ENCODE peak calls at places on chromosome 2, in nine cellular contexts. A is NT2/D1; S is psoas muscle; B is Caki2; N is activated effector memory CD4-positive, alpha-beta T cell treated with Interleukin-2 at 50 U/mL for 16 hours; J is coronary artery; V is stimulated activated CD4-positive, alpha-beta T cell treated with anti-CD3 and anti-CD28 coated beads, Interleukin-2, amount 100 ng/mL, for 48 hours; Z is suprapubic skin; I is NCI-H524. T is an unnamed sample.

GRCh38 chr2:171550613-171551012 is 28.3 kb downstream of the CYBRD1 start:
- DNase-seq in Z (no peak), J (no peak), A (no peak), N (no peak), I (no peak), V (no peak), S (no peak), B (no peak), T (no peak)

GRCh38 chr2:189261431-189261841 is 81.9 kb upstream of the COL5A2 start:
- DNase-seq in Z (no peak), N (no peak), S (no peak), V (no peak), I (no peak), B (no peak), A (no peak), J (no peak), T (no peak)

GRCh38 chr2:30664761-30665358 is 142.4 kb downstream of the CAPN13 start:
- DNase-seq in A (peak; percentile 38), N (no peak), S (no peak), V (no peak), B (peak; percentile 73), I (no peak), Z (no peak), J (no peak), T (peak; percentile 90)

GRCh38 chr2:30527859-30528258 is 80.8 kb downstream of the LCLAT1 start:
- DNase-seq in S (no peak), N (no peak), I (no peak), A (no peak), J (no peak), Z (no peak), B (no peak), V (no peak), T (no peak)

GRCh38 chr2:23127465-23127864 is 257.5 kb upstream of the KLHL29 start:
- DNase-seq in N (no peak), V (no peak), Z (no peak), A (no peak), I (no peak), J (no peak), B (no peak), S (no peak), T (no peak)

GRCh38 chr2:11933854-11934253 is 187.4 kb downstream of the LPIN1 start:
- DNase-seq in B (no peak), Z (no peak), J (no peak), I (no peak), S (no peak), N (no peak), V (no peak), A (no peak), T (no peak)

GRCh38 chr2:223970343-223971128 is 13.3 kb downstream of the MRPL44 start:
- DNase-seq in S (no peak), Z (no peak), J (no peak), V (peak; percentile 66), B (peak; percentile 34), N (no peak), A (peak; percentile 46), I (peak; percentile 63), T (no peak)

GRCh38 chr2:85822766-85823165 is 66.0 kb downstream of the ST3GAL5 start:
- DNase-seq in J (no peak), I (no peak), V (no peak), Z (no peak), A (no peak), B (no peak), N (no peak), S (no peak), T (no peak)

GRCh38 chr2:77232909-77233308 is 289.3 kb downstream of the LRRTM4 start:
- DNase-seq in S (no peak), N (no peak), V (no peak), I (peak; percentile 6), B (no peak), Z (no peak), J (no peak), A (no peak), T (no peak)

GRCh38 chr2:88658890-88659881 is 31.9 kb upstream of the EIF2AK3 start:
- DNase-seq in B (peak; percentile 41), V (no peak), I (peak; percentile 1), J (no peak), S (peak; percentile 82), Z (no peak), N (no peak), A (no peak), T (no peak)

GRCh38 chr2:111057045-111057444 is 63.7 kb upstream of the BCL2L11 start:
- DNase-seq in J (no peak), B (no peak), V (no peak), Z (no peak), I (no peak), N (no peak), S (no peak), A (no peak), T (no peak)

GRCh38 chr2:128422571-128422970 is 103.9 kb upstream of the HS6ST1 start:
- DNase-seq in V (no peak), S (no peak), N (no peak), A (no peak), I (no peak), J (peak; percentile 75), B (no peak), Z (peak; percentile 71), T (peak; percentile 29)

GRCh38 chr2:171571721-171572120 is 49.4 kb downstream of the CYBRD1 start:
- DNase-seq in A (no peak), I (no peak), N (no peak), Z (no peak), J (no peak), B (no peak), V (no peak), S (no peak), T (no peak)

GRCh38 chr2:217316743-217317142 is 456.9 kb upstream of the TNP1 start:
- DNase-seq in V (no peak), A (no peak), J (no peak), S (no peak), Z (no peak), I (no peak), N (no peak), B (no peak), T (no peak)

GRCh38 chr2:67514515-67514914 is 117.4 kb downstream of the ETAA1 start:
- DNase-seq in B (no peak), V (no peak), Z (no peak), J (no peak), N (no peak), A (no peak), S (no peak), I (no peak), T (no peak)

GRCh38 chr2:172693037-172693436 is 42.6 kb upstream of the RAPGEF4 start:
- DNase-seq in V (peak; percentile 24), B (peak; percentile 91), I (no peak), N (no peak), Z (no peak), A (no peak), J (no peak), S (no peak), T (peak; percentile 84)

GRCh38 chr2:45675130-45675812 is 23.8 kb downstream of the PRKCE start:
- DNase-seq in Z (no peak), S (no peak), N (no peak), I (peak; percentile 65), B (no peak), A (no peak), J (no peak), V (no peak), T (no peak)

GRCh38 chr2:47519604-47520301 is 116.8 kb downstream of the MSH2 start:
- DNase-seq in S (no peak), Z (no peak), A (no peak), V (no peak), I (peak; percentile 80), N (no peak), B (no peak), J (no peak), T (no peak)

GRCh38 chr2:232113821-232114220 is 152.3 kb downstream of the DIS3L2 start:
- DNase-seq in Z (no peak), B (no peak), V (no peak), I (no peak), A (no peak), S (no peak), J (no peak), N (no peak), T (no peak)

GRCh38 chr2:186949716-186950256 is 100.8 kb upstream of the ZSWIM2 start:
- DNase-seq in N (no peak), J (no peak), V (no peak), I (peak; percentile 2), A (no peak), B (no peak), S (no peak), Z (no peak), T (no peak)

GRCh38 chr2:192194065-192194865 is 468 bp downstream of the TMEFF2 start:
- DNase-seq in Z (peak; percentile 78), S (peak; percentile 59), N (no peak), A (no peak), V (peak; percentile 16), J (no peak), B (no peak), I (peak; percentile 65), T (peak; percentile 51)

GRCh38 chr2:100978582-100979051 is 23.5 kb upstream of the RPL31 start:
- DNase-seq in I (peak; percentile 73), J (no peak), S (no peak), N (no peak), B (no peak), V (no peak), A (no peak), Z (no peak), T (no peak)

GRCh38 chr2:71635798-71636197 is 182.4 kb downstream of the DYSF start:
- DNase-seq in Z (no peak), I (no peak), V (no peak), A (no peak), B (no peak), S (no peak), J (no peak), N (no peak), T (no peak)

GRCh38 chr2:223041527-223042109 is 10.4 kb upstream of the KCNE4 start:
- DNase-seq in S (peak; percentile 77), B (peak; percentile 85), N (no peak), Z (peak; percentile 89), A (peak; percentile 28), J (peak; percentile 89), V (no peak), I (peak; percentile 10), T (peak; percentile 84)

GRCh38 chr2:209376686-209377085 is 47.2 kb upstream of the MAP2 start:
- DNase-seq in I (no peak), B (no peak), S (no peak), J (no peak), N (no peak), V (no peak), Z (no peak), A (no peak), T (no peak)

GRCh38 chr2:120305296-120305695 is 40.6 kb upstream of the INHBB start:
- DNase-seq in Z (no peak), J (no peak), N (no peak), B (peak; percentile 20), V (no peak), S (no peak), I (peak; percentile 40), A (no peak), T (no peak)